ENCODE peak calls at places on chromosomes 13 and 19, in ten cellular contexts. X is CD8-positive, alpha-beta T cell; R is fibroblast of lung; B is mesendoderm; S is lower lobe of right lung; G is heart left ventricle; U is upper lobe of right lung; F is A549; I is pancreas; H is left ventricle myocardium inferior. Q is an unnamed sample. For H3K4me1, the result is how much of the 10 kb centered on the place peaks cover.

GRCh38 chr13:44908266-44908665 is 81.0 kb downstream of the NUFIP1 start:
- DNase-seq in X (no peak), R (no peak), B (no peak), S (no peak), G (no peak), U (no peak), F (no peak), I (no peak), H (no peak), Q (no peak)

GRCh38 chr19:13622727-13623126 is 116.4 kb upstream of the CACNA1A start:
- DNase-seq in X (no peak), R (no peak), B (peak), S (no peak), G (no peak), U (no peak), F (no peak), I (no peak), H (no peak), Q (no peak)

GRCh38 chr13:32783067-32783466 is 196.8 kb downstream of the PDS5B start:
- DNase-seq in X (no peak), R (peak), B (no peak), S (no peak), G (no peak), U (no peak), F (no peak), I (no peak), H (no peak), Q (peak)

GRCh38 chr19:1019980-1020867 is 699 bp downstream of the TMEM259 start:
- DNase-seq in X (no peak), R (no peak), B (peak), S (peak), G (peak), U (no peak), F (no peak), I (no peak), H (no peak), Q (no peak)

GRCh38 chr13:52738719-52739467 is 727 bp downstream of the CNMD start:
- DNase-seq in X (peak), R (no peak), B (peak), S (no peak), G (peak), U (peak), F (no peak), I (no peak), H (no peak), Q (no peak)

GRCh38 chr13:54574791-54575190 is 1546.2 kb downstream of the OLFM4 start:
- DNase-seq in X (no peak), R (no peak), B (no peak), S (no peak), G (no peak), U (no peak), F (peak), I (no peak), H (no peak), Q (no peak)

GRCh38 chr19:48768989-48769713 is 13.8 kb downstream of the FGF21 start:
- DNase-seq in X (no peak), R (peak), B (no peak), S (no peak), G (no peak), U (no peak), F (no peak), I (no peak), H (no peak), Q (no peak)

GRCh38 chr19:44741841-44742352 is 6.6 kb upstream of the BCL3 start:
- DNase-seq in X (no peak), R (peak), B (peak), S (peak), G (peak), U (peak), F (peak), I (peak), H (peak), Q (peak)

GRCh38 chr13:81395368-81395767 is 1054.4 kb upstream of the SPRY2 start:
- DNase-seq in X (no peak), R (no peak), B (peak), S (no peak), G (peak), U (no peak), F (no peak), I (no peak), H (no peak), Q (no peak)

GRCh38 chr19:4064551-4065260 is 2.0 kb downstream of the ZBTB7A start:
- DNase-seq in X (no peak), R (peak), B (peak), S (peak), G (peak), U (peak), F (no peak), I (peak), H (peak), Q (no peak)
- H3K4me1 ChIP-seq in X (half or more), R (under half), B (under half), S (half or more), G (under half), U (half or more), F (under half), I (under half), H (half or more), Q (under half)

DNA sequence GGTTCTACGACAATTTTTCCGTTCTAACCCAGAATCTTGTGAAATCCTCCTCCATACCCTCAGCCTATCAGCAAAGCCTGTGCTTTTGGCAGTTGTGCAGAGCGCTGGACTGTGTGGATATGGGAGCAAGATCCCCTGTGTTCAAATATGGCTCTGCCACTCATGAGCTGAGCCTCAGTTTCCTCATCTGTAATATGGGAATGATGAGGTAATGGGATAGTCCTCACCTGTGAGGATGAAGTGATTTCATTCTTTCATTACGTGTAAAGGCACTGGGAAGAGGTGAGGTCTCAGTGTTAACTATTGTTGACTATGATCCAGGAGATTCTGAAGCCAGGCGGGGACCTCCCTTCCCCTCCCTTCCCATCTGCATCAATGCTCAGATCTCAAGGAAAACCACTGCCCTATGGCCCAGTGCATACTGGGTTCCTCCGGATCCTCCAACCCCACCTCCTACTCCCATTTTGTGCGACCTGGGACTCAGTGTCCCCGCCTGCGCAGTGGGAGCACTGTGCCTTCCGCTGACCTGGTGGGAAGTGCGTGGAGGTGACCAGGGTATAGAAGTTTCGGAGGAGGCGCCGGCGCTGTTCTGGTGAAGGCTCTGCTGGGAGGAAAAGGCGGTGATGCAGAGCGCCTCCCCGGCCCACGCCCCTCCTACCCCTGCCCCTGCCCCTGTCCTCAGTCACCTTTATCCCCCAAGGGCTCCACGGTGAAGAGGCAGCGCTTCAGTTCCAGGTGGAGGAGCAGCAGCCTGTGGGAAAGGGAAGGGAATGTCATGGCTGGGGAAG is 5.0 kb downstream of the FUZ start:
- DNase-seq in X (no peak), R (no peak), B (no peak), S (no peak), G (no peak), U (no peak), F (no peak), I (no peak), H (no peak), Q (no peak)
- H3K4me3 ChIP-seq in X (no peak), R (no peak), B (no peak), S (peak), G (peak), U (peak), F (peak), I (no peak), H (peak), Q (no peak)

GRCh38 chr19:19463348-19464117 is 51.8 kb downstream of the TSSK6 start:
- DNase-seq in X (no peak), R (peak), B (peak), S (peak), G (no peak), U (no peak), F (no peak), I (no peak), H (no peak), Q (no peak)
- H3K27ac ChIP-seq in X (no peak), R (peak), B (peak), S (peak), G (peak), U (peak), F (no peak), I (peak), H (peak), Q (no peak)

DNA sequence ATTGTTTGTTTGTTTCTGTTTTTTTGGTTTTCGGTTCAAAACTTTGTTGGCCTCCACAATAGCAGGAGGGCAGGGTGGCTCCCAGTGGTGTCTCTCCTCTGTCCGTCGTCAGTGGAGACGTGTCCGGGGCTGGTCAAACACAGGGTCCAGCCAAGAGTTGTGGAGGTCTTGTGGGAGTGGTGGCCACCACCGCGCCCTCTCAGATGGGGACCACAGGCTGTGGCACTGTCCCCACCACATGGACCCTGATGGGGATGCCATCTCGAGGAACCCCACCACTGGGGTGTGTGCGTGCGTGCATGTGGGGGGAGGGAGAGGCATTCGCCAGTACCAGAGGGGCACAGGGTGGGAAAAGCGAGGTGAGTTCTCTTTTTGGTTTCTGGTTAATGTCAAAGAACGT is 13.8 kb downstream of the ZNF574 start:
- DNase-seq in X (no peak), R (no peak), B (no peak), S (no peak), G (no peak), U (no peak), F (no peak), I (no peak), H (no peak), Q (no peak)
- H3K4me1 ChIP-seq in X (under half), R (under half), B (under half), S (under half), G (under half), U (under half), F (under half), I (under half), H (under half), Q (under half)

DNA sequence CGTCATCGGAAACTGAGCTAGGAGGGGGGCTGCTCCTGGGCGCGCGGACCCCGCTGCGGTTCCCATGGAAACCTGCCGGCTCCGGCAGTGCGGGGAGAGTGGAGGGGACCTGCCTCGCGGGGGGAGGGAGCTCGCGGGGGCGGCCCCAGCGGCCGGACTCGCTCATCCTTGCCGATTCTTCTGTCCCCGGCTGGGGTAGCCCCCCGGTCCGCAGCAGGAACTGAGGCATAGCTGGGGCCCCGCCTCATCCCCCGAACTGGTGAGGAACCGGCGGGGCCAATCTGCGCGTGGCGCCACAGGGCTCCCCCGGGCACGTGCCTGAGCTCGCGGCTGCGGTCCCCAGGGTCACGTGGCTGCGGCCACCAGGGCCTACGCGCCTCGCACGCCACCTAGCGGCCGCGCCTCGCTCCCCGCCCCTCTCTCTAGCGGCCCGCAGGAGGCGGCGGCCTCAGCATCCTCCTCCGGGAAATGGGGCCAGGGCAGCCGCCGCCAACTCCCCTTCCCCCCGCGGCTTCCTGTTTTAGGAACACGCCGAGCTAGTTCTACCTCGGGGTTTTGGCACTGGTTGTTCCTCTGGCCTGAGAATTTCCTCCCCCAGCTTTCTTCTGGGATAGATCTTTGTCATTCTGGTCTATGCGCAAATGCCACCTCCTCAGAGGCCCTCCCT is 1.7 kb upstream of the ELAVL3 start:
- DNase-seq in X (peak), R (peak), B (peak), S (peak), G (peak), U (peak), F (peak), I (peak), H (peak), Q (peak)
- H3K4me3 ChIP-seq in X (peak), R (no peak), B (no peak), S (peak), G (peak), U (peak), F (peak), I (no peak), H (peak), Q (peak)

GRCh38 chr19:3932931-3933810 is at the start of gene NMRK2:
- DNase-seq in X (no peak), R (no peak), B (peak), S (no peak), G (peak), U (no peak), F (no peak), I (no peak), H (peak), Q (no peak)
- H3K27ac ChIP-seq in X (no peak), R (no peak), B (peak), S (no peak), G (peak), U (no peak), F (no peak), I (no peak), H (peak), Q (no peak)

DNA sequence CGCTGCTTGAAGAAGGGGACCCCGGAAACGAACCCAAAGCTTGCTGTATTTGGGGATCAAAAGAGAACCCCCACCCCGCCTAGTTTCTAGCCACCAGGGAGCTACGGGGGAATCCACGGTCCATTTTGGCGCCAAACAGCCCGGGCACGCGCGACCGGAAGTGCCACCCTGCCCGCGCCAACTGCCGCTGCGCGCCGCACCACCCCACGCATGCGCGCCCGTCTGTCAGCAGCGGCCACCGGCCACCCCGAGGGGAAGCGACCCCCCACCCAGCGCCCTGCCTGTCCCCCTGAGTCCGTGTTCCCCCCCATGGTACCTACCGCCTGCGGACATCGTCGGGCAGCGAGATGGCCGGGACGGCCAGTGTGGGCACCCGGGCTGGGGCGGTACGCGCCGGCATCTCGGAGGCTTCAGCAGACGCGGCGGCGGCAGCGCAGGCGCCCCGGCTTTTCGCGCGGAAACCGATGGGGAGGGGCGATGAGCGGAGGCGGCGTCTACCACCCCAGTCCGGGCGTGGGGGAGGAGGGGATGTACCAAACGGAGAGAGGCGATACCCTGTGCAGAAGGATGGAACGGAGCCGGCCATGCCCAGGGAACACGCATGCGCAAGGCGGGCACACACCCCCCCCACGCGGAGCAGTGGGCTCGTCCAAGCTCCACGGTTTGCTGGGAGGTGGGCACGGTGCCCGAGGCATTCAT is at the start of gene DNMT1:
- DNase-seq in X (peak), R (peak), B (peak), S (peak), G (peak), U (peak), F (peak), I (peak), H (peak), Q (peak)
- H3K4me1 ChIP-seq in X (under half), R (under half), B (under half), S (under half), G (under half), U (under half), F (under half), I (under half), H (under half), Q (under half)

Q was measured in mammary epithelial cell.